ENCODE peak calls at places on chromosomes 6 and 20, in seven cellular contexts. C, B, S, V, E, L and G are unnamed samples.

GRCh38 chr20:651713-652610 is 1.0 kb downstream of the SRXN1 start:
- DNase-seq in B (no peak), E (peak; percentile 36), L (no peak), V (no peak), S (no peak), C (no peak), G (no peak)

GRCh38 chr20:51532577-51533191 is 9.8 kb downstream of the NFATC2 start:
- DNase-seq in V (no peak), E (no peak), S (no peak), C (no peak), B (no peak), L (no peak), G (peak; percentile 34)

GRCh38 chr6:37561361-37561760 is 61.7 kb upstream of the CCDC167 start:
- DNase-seq in C (no peak), S (no peak), L (no peak), B (no peak), V (no peak), E (no peak), G (no peak)

GRCh38 chr6:57267586-57268293 is 45.6 kb upstream of the RAB23 start:
- DNase-seq in C (no peak), S (peak; percentile 81), L (no peak), E (no peak), B (peak; percentile 98), V (no peak), G (no peak)

GRCh38 chr20:11200423-11200822 is 526.6 kb upstream of the JAG1 start:
- DNase-seq in L (no peak), B (no peak), V (no peak), E (no peak), S (no peak), C (no peak), G (no peak)

GRCh38 chr6:125375841-125376240 is 74.1 kb upstream of the HDDC2 start:
- DNase-seq in V (no peak), S (no peak), B (peak; percentile 67), C (no peak), L (no peak), E (no peak), G (no peak)

GRCh38 chr6:170393807-170394399 is 87.3 kb downstream of the FAM120B start:
- DNase-seq in S (no peak), E (no peak), V (no peak), B (no peak), C (no peak), L (no peak), G (no peak)

GRCh38 chr6:36018339-36018738 is 6.1 kb downstream of the SLC26A8 start:
- DNase-seq in S (no peak), C (no peak), E (no peak), L (no peak), B (no peak), V (no peak), G (no peak)

GRCh38 chr20:63495771-63496403 is 3.0 kb downstream of the EEF1A2 start:
- DNase-seq in L (no peak), E (peak; percentile 70), B (no peak), C (peak; percentile 65), S (no peak), V (peak; percentile 38), G (peak; percentile 69)

GRCh38 chr6:117591405-117591804 is 10.9 kb downstream of the GOPC start:
- DNase-seq in C (no peak), L (no peak), B (no peak), E (no peak), V (no peak), S (no peak), G (no peak)

GRCh38 chr6:43009124-43009523 is 4.6 kb downstream of the MEA1 start:
- DNase-seq in V (peak; percentile 10), S (no peak), B (no peak), L (no peak), C (no peak), E (no peak), G (no peak)

GRCh38 chr6:24257282-24257681 is 100.6 kb downstream of the DCDC2 start:
- DNase-seq in E (no peak), S (no peak), B (no peak), C (no peak), V (no peak), L (no peak), G (no peak)

GRCh38 chr20:13221673-13222318 is 722 bp downstream of the ISM1 start:
- DNase-seq in C (peak; percentile 35), E (peak; percentile 19), S (no peak), B (peak; percentile 36), L (no peak), V (peak; percentile 19), G (peak; percentile 1)

GRCh38 chr6:107621216-107621940 is 131.5 kb downstream of the SOBP start:
- DNase-seq in B (no peak), C (no peak), V (peak; percentile 5), S (no peak), L (no peak), E (no peak), G (no peak)

GRCh38 chr20:19321176-19321575 is 108.7 kb downstream of the SLC24A3 start:
- DNase-seq in S (no peak), V (no peak), C (no peak), L (no peak), B (no peak), E (no peak), G (no peak)

GRCh38 chr6:115643762-115644161 is 416.9 kb downstream of the FRK start:
- DNase-seq in L (no peak), S (no peak), B (peak; percentile 2), C (no peak), E (no peak), V (no peak), G (no peak)

GRCh38 chr6:21277601-21278043 is 315.9 kb upstream of the SOX4 start:
- DNase-seq in E (no peak), S (peak; percentile 32), V (no peak), C (no peak), L (no peak), B (no peak), G (no peak)

GRCh38 chr20:11454966-11455799 is 462.5 kb upstream of the BTBD3 start:
- DNase-seq in C (no peak), E (no peak), L (no peak), S (peak; percentile 77), V (no peak), B (peak; percentile 26), G (no peak)

GRCh38 chr6:11139051-11139960 is 27.8 kb upstream of the ERVFRD-1 start:
- DNase-seq in V (no peak), C (no peak), S (no peak), E (no peak), L (no peak), B (peak; percentile 26), G (no peak)

GRCh38 chr20:59820204-59821041 is 113.0 kb downstream of the SYCP2 start:
- DNase-seq in V (no peak), B (no peak), S (no peak), C (no peak), E (peak; percentile 27), L (no peak), G (no peak)

GRCh38 chr6:170361335-170361734 is 54.8 kb downstream of the FAM120B start:
- DNase-seq in L (no peak), B (no peak), E (no peak), V (no peak), S (no peak), C (no peak), G (no peak)

GRCh38 chr20:34516874-34517542 is 786 bp downstream of the DYNLRB1 start:
- DNase-seq in B (no peak), S (no peak), C (no peak), E (no peak), V (no peak), L (no peak), G (no peak)

GRCh38 chr6:44652551-44652950 is 265.0 kb downstream of the CDC5L start:
- DNase-seq in L (no peak), E (no peak), V (no peak), B (no peak), S (no peak), C (no peak), G (no peak)

GRCh38 chr6:164048840-164049239 is 634.3 kb downstream of the QKI start:
- DNase-seq in S (peak; percentile 18), B (no peak), L (no peak), C (no peak), E (no peak), V (no peak), G (no peak)

GRCh38 chr6:105620878-105621277 is 218.0 kb upstream of the PREP start:
- DNase-seq in C (no peak), E (no peak), S (no peak), V (no peak), B (no peak), L (no peak), G (no peak)

GRCh38 chr20:20517296-20517695 is 149.4 kb downstream of the INSM1 start:
- DNase-seq in S (no peak), L (no peak), B (no peak), E (no peak), V (no peak), C (no peak), G (no peak)

GRCh38 chr20:58843128-58843556 is 7.6 kb downstream of the GNAS-AS1 start:
- DNase-seq in C (no peak), S (no peak), E (no peak), L (no peak), B (no peak), V (no peak), G (no peak)

GRCh38 chr6:106097368-106098231 is 11.5 kb downstream of the PRDM1 start:
- DNase-seq in B (peak; percentile 68), E (no peak), S (no peak), L (no peak), C (no peak), V (no peak), G (peak; percentile 5)

GRCh38 chr6:11222385-11223277 is 9.8 kb downstream of the NEDD9 start:
- DNase-seq in C (no peak), V (no peak), S (no peak), E (no peak), B (no peak), L (no peak), G (no peak)

GRCh38 chr6:116536216-116536621 is 9.3 kb downstream of the TRAPPC3L start:
- DNase-seq in B (peak; percentile 48), L (no peak), S (no peak), E (no peak), V (no peak), C (no peak), G (no peak)

GRCh38 chr6:17413313-17413750 is 19.9 kb downstream of the CAP2 start:
- DNase-seq in V (no peak), E (no peak), B (no peak), C (no peak), L (no peak), S (no peak), G (no peak)

GRCh38 chr6:170096803-170097504 is 193.9 kb downstream of the DLL1 start:
- DNase-seq in E (no peak), C (no peak), S (no peak), V (no peak), B (no peak), L (no peak), G (no peak)

GRCh38 chr6:157287247-157287850 is 36.0 kb downstream of the TMEM242 start:
- DNase-seq in B (no peak), C (no peak), S (no peak), V (no peak), L (no peak), E (no peak), G (no peak)

GRCh38 chr20:45066372-45066771 is 34.6 kb downstream of the KCNS1 start:
- DNase-seq in B (no peak), S (peak; percentile 52), C (no peak), E (no peak), V (no peak), L (no peak), G (no peak)

GRCh38 chr6:141309295-141309694 is 823.4 kb upstream of the GJE1 start:
- DNase-seq in S (no peak), B (no peak), C (no peak), E (no peak), V (no peak), L (no peak), G (no peak)

GRCh38 chr20:63612276-63612931 is 14.5 kb downstream of the GMEB2 start:
- DNase-seq in E (no peak), B (no peak), S (no peak), C (no peak), V (no peak), L (no peak), G (no peak)

GRCh38 chr6:83199865-83200230 is 6.7 kb downstream of the RWDD2A start:
- DNase-seq in V (no peak), E (no peak), S (peak; percentile 90), C (no peak), B (peak; percentile 4), L (no peak), G (no peak)

GRCh38 chr20:23874747-23875146 is 4.8 kb downstream of the CST5 start:
- DNase-seq in B (no peak), E (no peak), C (no peak), V (no peak), S (no peak), L (no peak), G (no peak)